ENCODE peak calls at places on chromosomes 13 and 19, in nine cellular contexts. J is stomach; P is colonic mucosa; Z is endothelial cell of umbilical vein; N is cardiac muscle cell; I is kidney; B is CD8-positive, alpha-beta T cell; D is A673; F is body of pancreas. U is an unnamed sample.

GRCh38 chr19:47540748-47541147 is 25.9 kb upstream of the NAPA start:
- DNase-seq in J (no peak), P (no peak), Z (no peak), N (peak; percentile 65), I (no peak), B (no peak), D (no peak), F (no peak), U (no peak)

GRCh38 chr13:62320129-62320724 is 904.6 kb upstream of the PCDH20 start:
- DNase-seq in J (no peak), P (no peak), Z (peak; percentile 58), N (peak; percentile 66), I (no peak), B (no peak), D (peak; percentile 70), F (no peak), U (no peak)

GRCh38 chr13:74696148-74696922 is 562.1 kb upstream of the KLF12 start:
- DNase-seq in J (no peak), P (no peak), Z (no peak), N (no peak), I (no peak), B (no peak), D (no peak), F (no peak), U (no peak)

GRCh38 chr13:99382428-99383133 is 75.4 kb upstream of the GPR183 start:
- DNase-seq in J (no peak), P (peak; percentile 45), Z (no peak), N (no peak), I (peak; percentile 59), B (peak; percentile 57), D (no peak), F (no peak), U (peak; percentile 26)

GRCh38 chr19:2573916-2574315 is 98.0 kb downstream of the GADD45B start:
- DNase-seq in J (no peak), P (no peak), Z (no peak), N (no peak), I (no peak), B (no peak), D (no peak), F (no peak), U (no peak)

GRCh38 chr19:46218160-46218559 is 11.4 kb upstream of the IGFL1 start:
- DNase-seq in J (no peak), P (peak; percentile 24), Z (peak; percentile 24), N (peak; percentile 59), I (peak; percentile 18), B (peak; percentile 10), D (peak; percentile 63), F (peak; percentile 24), U (no peak)

GRCh38 chr19:29106353-29106885 is 106.5 kb downstream of the UQCRFS1 start:
- DNase-seq in J (no peak), P (no peak), Z (no peak), N (no peak), I (no peak), B (no peak), D (no peak), F (no peak), U (no peak)

GRCh38 chr19:11378319-11379189 is 4.1 kb downstream of the SWSAP1 start:
- DNase-seq in J (peak; percentile 62), P (peak; percentile 55), Z (peak; percentile 49), N (peak; percentile 45), I (peak; percentile 84), B (no peak), D (peak; percentile 64), F (peak; percentile 49), U (no peak)

GRCh38 chr19:55206664-55207500 is 2.4 kb downstream of the PTPRH start:
- DNase-seq in J (peak; percentile 88), P (peak; percentile 91), Z (peak; percentile 76), N (peak; percentile 97), I (peak; percentile 96), B (peak; percentile 36), D (peak; percentile 74), F (peak; percentile 87), U (no peak)

GRCh38 chr19:19510432-19510831 is 4.9 kb downstream of the TSSK6 start:
- DNase-seq in J (no peak), P (no peak), Z (no peak), N (peak; percentile 20), I (no peak), B (no peak), D (no peak), F (no peak), U (no peak)

GRCh38 chr19:37362733-37363132 is 8.2 kb upstream of the ZNF527 start:
- DNase-seq in J (no peak), P (no peak), Z (peak; percentile 12), N (peak; percentile 5), I (no peak), B (no peak), D (peak; percentile 6), F (no peak), U (no peak)

GRCh38 chr13:22275393-22275792 is 604.5 kb downstream of the FGF9 start:
- DNase-seq in J (no peak), P (no peak), Z (no peak), N (no peak), I (no peak), B (no peak), D (no peak), F (no peak), U (no peak)

DNA sequence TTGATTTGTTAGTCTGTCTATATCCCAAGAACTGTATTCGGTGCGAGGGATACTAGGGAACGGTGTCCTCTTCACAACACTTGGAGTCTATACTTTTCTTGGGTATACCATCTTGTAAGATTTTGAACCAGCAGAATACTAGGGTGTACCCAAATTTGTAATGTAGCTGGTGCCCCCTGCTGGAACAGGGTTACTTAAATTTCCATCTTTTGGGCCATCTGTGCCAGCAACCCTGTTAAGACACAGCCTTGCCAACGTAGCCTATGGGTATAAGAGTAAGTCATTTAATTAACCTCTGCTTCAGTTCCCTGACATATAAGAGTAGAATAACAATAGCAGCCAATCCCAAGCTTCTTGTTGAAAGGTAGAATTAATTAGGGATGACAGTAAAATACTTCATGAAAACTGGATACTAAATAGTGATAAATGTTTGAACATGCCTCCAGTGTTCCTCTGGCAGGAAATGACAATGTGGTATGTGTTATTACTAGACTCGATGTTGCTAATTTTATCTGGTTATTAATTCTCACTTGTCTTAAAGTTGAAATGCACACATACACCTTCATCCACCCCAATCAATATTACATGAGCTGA is 607.6 kb downstream of the FGF9 start:
- DNase-seq in J (peak; percentile 72), P (peak; percentile 66), Z (no peak), N (peak; percentile 10), I (no peak), B (peak; percentile 71), D (peak; percentile 56), F (peak; percentile 77), U (peak; percentile 60)
- TF ChIP-seq CTCF in J (no peak), P (no peak), Z (no peak), N (peak; percentile 5), I (peak; percentile 54), B (peak; percentile 44), D (peak; percentile 56), F (peak; percentile 39), U (peak; percentile 71)

GRCh38 chr19:41584931-41585330 is 9.0 kb downstream of the CEACAM21 start:
- DNase-seq in J (no peak), P (no peak), Z (no peak), N (no peak), I (no peak), B (no peak), D (no peak), F (no peak), U (no peak)
- H3K9me3 ChIP-seq in J (peaks cover 13% of the 10 kb centered on the region), P (no peaks in the 10 kb centered on the region), Z (no peaks in the 10 kb centered on the region), N (no peaks in the 10 kb centered on the region), I (no peaks in the 10 kb centered on the region), B (peaks cover 3% of the 10 kb centered on the region), D (no peaks in the 10 kb centered on the region), F (no peaks in the 10 kb centered on the region), U (peaks cover 17% of the 10 kb centered on the region)

DNA sequence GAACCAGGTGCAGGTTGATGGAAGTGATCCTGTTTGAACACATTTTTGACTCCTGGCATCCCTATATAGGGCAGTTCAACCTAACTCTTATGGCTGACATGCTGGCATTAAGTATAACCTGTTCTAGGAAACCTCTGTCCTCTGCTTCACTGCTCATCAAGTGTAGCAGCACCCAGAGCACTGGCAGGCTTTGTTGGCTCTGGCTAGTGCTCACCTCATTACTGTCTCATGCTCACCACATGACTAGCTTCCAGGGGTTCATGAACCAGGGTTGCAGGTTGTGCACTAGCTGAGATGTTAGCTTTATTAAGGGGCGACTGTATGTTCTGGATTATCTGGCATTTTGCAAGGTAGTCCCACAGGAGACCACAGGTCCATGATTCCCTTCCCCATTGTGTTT is 63.6 kb downstream of the B3GLCT start:
- DNase-seq in J (no peak), P (no peak), Z (no peak), N (no peak), I (no peak), B (no peak), D (no peak), F (no peak), U (no peak)
- H3K27ac ChIP-seq in J (no peak overlapping the region), P (no peak overlapping the region), Z (no peak overlapping the region), N (no peak overlapping the region), I (no peak overlapping the region), B (no peak overlapping the region), D (no peak overlapping the region), F (no peak overlapping the region), U (no peak overlapping the region)

GRCh38 chr19:58336820-58337219 is 10.0 kb downstream of the ZSCAN22 start:
- DNase-seq in J (no peak), P (no peak), Z (no peak), N (no peak), I (no peak), B (no peak), D (no peak), F (no peak), U (no peak)

GRCh38 chr19:58335630-58336029 is 8.8 kb downstream of the ZSCAN22 start:
- DNase-seq in J (no peak), P (no peak), Z (no peak), N (no peak), I (no peak), B (no peak), D (no peak), F (no peak), U (no peak)

GRCh38 chr19:58338336-58338735 is 11.5 kb downstream of the ZSCAN22 start:
- DNase-seq in J (no peak), P (no peak), Z (no peak), N (no peak), I (no peak), B (no peak), D (no peak), F (no peak), U (no peak)

GRCh38 chr19:58336216-58336615 is 9.4 kb downstream of the ZSCAN22 start:
- DNase-seq in J (no peak), P (no peak), Z (no peak), N (no peak), I (no peak), B (no peak), D (no peak), F (no peak), U (no peak)

DNA sequence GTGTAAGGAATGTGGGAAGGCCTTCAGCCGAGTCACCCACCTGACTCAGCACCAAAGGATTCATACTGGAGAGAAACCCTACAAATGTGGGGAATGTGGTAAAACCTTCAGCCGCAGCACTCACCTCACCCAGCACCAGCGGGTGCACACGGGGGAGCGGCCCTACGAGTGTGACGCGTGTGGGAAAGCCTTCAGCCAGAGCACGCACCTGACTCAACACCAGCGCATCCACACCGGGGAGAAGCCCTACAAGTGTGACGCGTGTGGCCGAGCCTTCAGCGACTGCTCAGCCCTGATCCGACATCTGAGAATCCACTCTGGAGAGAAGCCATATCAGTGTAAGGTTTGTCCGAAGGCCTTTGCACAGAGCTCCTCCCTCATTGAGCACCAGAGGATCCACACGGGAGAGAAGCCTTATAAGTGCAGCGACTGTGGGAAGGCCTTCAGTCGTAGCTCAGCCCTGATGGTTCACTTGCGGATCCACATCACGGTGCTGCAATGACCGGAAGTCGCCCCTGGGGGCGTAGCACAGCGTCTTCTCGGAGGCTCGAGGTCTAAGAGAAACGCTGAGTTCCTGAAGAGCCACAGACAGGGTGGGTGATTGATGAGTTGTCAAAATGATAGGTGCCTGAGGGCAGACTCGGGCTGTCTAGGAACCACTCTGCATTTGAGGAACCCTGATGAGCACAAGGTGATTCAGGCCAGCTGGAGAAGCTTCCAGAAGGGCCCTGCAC is 12.2 kb downstream of the ZSCAN22 start:
- DNase-seq in J (no peak), P (no peak), Z (no peak), N (no peak), I (no peak), B (no peak), D (no peak), F (no peak), U (no peak)
- TF ChIP-seq CTCF in J (no peak), P (no peak), Z (no peak), N (no peak), I (no peak), B (no peak), D (peak; percentile 20), F (no peak), U (no peak)

U was measured in CD4-positive, alpha-beta T cell.